ENCODE peak calls at places on chromosomes 11 and 22, in six cellular contexts. T is H7, N is HFF-Myc, P is fibroblast of the aortic adventitia, H is body of pancreas, G is lung. R is an unnamed sample.

GRCh38 chr11:72439455-72439854 is 5.1 kb upstream of the CLPB start:
- DNase-seq in H (no peak), T (no peak), G (no peak), N (peak), P (peak), R (no peak)

GRCh38 chr11:83602116-83602515 is 315.9 kb upstream of the CCDC90B start:
- DNase-seq in H (no peak), T (no peak), N (no peak), G (no peak), P (no peak), R (no peak)

GRCh38 chr22:23896166-23896522 is 2.0 kb downstream of the MIF start:
- DNase-seq in G (no peak), H (no peak), N (no peak), P (no peak), T (no peak), R (no peak)

GRCh38 chr11:19967796-19968195 is 192.5 kb downstream of the DBX1 start:
- DNase-seq in P (no peak), G (no peak), H (no peak), N (no peak), T (no peak), R (no peak)

GRCh38 chr11:45807792-45808238 is 2.9 kb downstream of the SLC35C1 start:
- DNase-seq in H (no peak), G (no peak), T (no peak), P (no peak), N (no peak), R (no peak)

GRCh38 chr22:31488346-31488883 is 1.2 kb downstream of the EIF4ENIF1 start:
- DNase-seq in G (no peak), P (peak), T (no peak), N (no peak), H (no peak), R (no peak)

GRCh38 chr11:106644824-106645223 is 373.5 kb downstream of the GUCY1A2 start:
- DNase-seq in G (no peak), H (no peak), N (no peak), P (peak), T (no peak), R (no peak)

GRCh38 chr11:72410956-72411355 is 23.4 kb downstream of the CLPB start:
- DNase-seq in G (no peak), H (no peak), P (no peak), N (no peak), T (no peak), R (no peak)

GRCh38 chr22:38732251-38732815 is 23.5 kb downstream of the SUN2 start:
- DNase-seq in N (no peak), P (no peak), G (no peak), H (peak), T (peak), R (no peak)

GRCh38 chr11:86193297-86194095 is 51.1 kb upstream of the EED start:
- DNase-seq in N (peak), G (peak), T (peak), H (peak), P (peak), R (peak)

GRCh38 chr22:37741312-37741795 is 44.5 kb downstream of the TRIOBP start:
- DNase-seq in G (peak), H (peak), N (peak), T (peak), P (peak), R (no peak)

GRCh38 chr11:112797653-112798293 is 163.4 kb upstream of the NCAM1 start:
- DNase-seq in N (no peak), P (peak), T (peak), G (no peak), H (no peak), R (peak)

DNA sequence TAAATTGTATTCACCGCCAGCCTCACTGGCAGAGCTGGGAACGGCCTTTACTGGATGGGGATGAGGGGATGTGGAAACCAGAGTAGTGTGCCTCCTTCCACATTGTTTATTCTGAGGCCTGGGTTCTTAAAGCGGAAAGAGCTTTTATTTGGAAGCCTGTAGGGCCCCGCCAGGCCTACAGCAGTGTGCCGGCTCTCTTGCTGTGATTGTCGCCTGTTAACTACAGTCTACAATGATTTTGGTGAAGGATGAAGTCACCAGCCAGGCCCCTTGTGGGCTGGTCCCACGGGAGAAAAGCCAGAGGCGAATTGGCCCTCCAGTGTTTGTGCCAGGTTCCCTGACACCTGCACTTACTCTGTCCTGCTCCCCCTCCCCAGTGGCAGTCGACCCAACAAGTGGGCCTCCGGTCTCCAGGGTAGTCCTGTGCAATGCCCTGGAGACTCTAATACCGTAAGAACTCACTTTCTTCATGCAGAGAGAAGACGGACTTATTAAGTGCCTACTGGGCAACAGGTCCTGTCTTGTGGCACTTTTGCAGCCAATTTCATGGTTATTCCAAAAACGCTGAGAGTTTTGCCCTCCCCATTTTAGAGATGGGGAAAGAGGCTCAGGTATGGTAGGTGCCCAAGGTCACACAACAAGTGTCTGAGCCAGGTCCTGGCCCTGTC is 1.2 kb downstream of the MICAL2 start:
- DNase-seq in N (no peak), H (no peak), T (no peak), P (peak), G (no peak), R (no peak)
- H3K4me3 ChIP-seq in N (peak), H (peak), T (peak), P (peak), G (peak), R (no peak)

GRCh38 chr11:123188508-123189165 is 6.4 kb downstream of the CLMP start:
- DNase-seq in N (peak), P (peak), G (no peak), T (peak), H (no peak), R (no peak)
- H3K4me3 ChIP-seq in N (peak), P (peak), G (no peak), T (no peak), H (no peak), R (no peak)

GRCh38 chr11:66567787-66568123 is 651 bp downstream of the CTSF start:
- DNase-seq in G (no peak), H (no peak), P (no peak), N (no peak), T (no peak), R (no peak)
- H3K4me3 ChIP-seq in G (no peak), H (no peak), P (peak), N (peak), T (no peak), R (peak)

GRCh38 chr11:94739331-94739730 is 28.8 kb upstream of the AMOTL1 start:
- DNase-seq in N (no peak), T (no peak), H (no peak), G (no peak), P (no peak), R (no peak)

GRCh38 chr11:94740975-94741707 is 27.0 kb upstream of the AMOTL1 start:
- DNase-seq in T (peak), N (peak), P (peak), H (peak), G (no peak), R (peak)

GRCh38 chr11:94742645-94743044 is 25.5 kb upstream of the AMOTL1 start:
- DNase-seq in P (no peak), N (no peak), H (no peak), G (no peak), T (no peak), R (no peak)

GRCh38 chr11:94738746-94739145 is 29.4 kb upstream of the AMOTL1 start:
- DNase-seq in N (no peak), G (no peak), T (no peak), P (no peak), H (no peak), R (peak)

DNA sequence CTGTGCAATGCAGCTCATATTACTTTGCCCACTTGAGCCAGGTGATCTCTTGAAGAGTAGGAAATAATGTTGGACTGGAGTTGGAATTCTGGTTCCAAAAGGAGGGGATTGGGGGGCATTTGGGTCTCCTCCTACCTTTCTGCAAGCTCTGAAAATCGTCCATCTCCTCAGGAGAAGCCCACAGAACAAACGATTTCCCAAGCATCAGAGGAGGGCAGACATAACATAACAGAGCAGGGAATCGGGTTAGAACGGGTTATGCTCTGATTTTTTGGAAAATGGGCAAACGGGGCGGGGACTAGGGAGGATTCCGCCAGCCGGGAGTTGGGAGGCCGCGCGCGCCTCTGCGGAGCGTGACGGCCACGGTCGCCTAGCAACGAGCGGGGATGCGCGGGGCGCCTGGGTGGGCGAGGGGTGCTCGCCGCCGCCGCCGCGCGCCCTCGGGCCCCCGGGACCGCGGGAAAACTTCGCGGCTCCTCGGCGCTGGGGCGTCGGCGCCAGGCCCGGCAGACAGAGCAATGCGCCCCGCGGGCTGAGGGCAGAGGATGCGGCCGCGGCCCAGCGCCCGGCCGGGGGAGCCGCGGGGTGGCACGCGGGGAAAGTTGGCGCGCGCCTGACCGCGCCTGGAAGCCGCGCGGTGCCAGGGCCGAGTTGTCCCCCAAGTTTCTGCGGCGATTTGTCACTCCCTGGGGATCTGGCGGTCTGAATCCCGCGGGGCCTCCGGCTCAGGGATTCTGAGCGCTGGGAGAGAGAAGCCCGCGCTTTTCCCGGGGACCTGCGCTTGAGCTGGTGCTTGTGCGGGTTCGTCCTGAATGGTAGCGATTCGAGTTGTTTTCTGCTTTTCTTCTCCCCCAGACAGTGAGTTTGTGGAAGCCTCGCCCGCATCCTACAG is 27.8 kb upstream of the AMOTL1 start:
- DNase-seq in T (peak), G (no peak), N (no peak), P (no peak), H (peak), R (peak)
- H3K4me3 ChIP-seq in T (peak), G (peak), N (peak), P (peak), H (no peak), R (peak)

DNA sequence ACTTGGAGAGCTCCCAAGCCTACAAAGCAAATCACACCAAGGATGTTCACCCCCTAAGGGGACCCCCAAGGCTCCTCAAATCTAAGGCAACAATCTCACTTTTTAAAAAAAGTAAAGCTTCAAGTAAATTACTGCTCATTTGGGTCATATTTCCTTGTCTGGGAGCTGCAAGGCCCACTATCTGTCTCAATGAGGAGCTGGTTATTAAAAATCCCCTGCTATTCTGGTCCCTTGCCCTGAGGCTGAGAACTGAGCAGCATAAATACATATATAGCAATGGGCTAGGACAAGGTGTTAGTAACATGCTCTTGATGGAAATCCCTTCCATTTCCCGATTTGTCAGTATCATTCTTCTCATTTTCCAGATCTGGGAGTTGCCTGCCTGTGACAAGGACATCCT is 119.3 kb downstream of the ETS1 start:
- DNase-seq in G (no peak), H (no peak), P (no peak), N (no peak), T (no peak), R (no peak)
- H3K4me3 ChIP-seq in G (no peak), H (no peak), P (no peak), N (no peak), T (no peak), R (no peak)

GRCh38 chr11:12285106-12285505 is 92.3 kb upstream of the PARVA start:
- DNase-seq in T (no peak), G (peak), P (peak), N (peak), H (no peak), R (no peak)
- H3K4me3 ChIP-seq in T (no peak), G (no peak), P (peak), N (no peak), H (no peak), R (no peak)

DNA sequence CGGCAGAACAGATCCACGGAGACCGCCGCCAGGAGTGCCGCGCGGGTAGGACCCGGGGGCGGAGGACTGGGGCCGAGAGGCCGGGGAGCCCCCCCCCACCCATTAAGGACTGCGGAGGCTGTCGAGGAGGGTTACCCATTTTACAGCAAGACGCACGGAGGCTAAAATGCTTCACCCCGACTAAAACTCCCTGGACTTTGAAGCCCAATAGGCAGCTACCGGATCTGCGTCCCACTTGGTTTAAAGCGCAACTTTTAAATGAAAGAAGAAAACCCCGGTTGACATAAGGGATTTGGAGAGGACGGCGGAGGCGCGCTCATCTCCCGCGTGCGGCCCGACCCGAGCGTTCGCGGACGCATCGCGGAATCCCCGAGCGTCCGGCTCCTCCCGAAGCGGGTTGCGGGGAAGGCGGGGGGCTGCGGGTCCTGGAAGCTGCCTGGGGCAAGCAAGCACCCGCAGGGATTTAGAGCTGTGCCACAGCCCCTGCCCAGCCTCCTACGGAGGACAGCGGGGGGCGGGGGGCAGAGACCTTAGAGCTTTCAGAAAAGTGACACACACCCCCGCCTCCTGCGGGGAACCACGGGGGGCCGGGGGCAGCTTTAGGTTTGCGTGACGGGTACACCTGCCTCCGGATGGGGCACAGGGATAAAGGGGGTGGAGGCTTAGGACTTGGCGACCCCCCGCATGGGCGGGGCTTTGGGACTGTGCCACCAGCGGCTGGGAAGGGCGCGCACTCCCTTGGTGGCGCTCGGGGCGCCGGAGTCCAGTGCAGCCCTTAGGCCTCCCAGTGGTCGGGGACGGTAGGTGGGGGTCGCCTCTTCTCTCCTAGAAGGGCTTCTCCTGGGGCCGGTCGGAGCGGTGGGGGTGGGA is 761 bp upstream of the CELSR1 start:
- DNase-seq in T (peak), G (no peak), H (no peak), P (peak), N (no peak), R (peak)
- H3K4me3 ChIP-seq in T (peak), G (peak), H (no peak), P (peak), N (peak), R (peak)

GRCh38 chr11:99020324-99021225 is at the start of gene CNTN5:
- DNase-seq in P (no peak), G (peak), T (peak), H (peak), N (no peak), R (peak)
- H3K4me3 ChIP-seq in P (no peak), G (no peak), T (peak), H (no peak), N (no peak), R (peak)

DNA sequence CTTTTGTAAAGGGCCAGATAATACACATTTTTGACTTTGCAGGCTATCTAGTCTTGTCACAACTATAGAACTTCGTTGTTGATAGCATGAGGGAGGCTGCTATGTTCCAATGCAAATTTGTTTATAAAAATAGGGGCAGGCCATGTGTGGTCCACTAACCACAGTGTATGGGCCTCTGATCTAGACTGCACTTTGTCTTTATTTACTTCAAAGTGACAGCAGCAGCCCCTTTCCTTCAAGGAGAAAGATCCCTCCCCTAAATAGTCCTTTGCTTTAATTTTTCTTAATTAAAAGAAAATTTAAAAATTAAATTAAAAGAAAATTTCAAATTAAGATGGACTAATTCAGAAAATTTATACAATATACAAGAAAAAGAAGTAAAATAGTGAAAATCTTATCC is 49.5 kb upstream of the OR9Q1 start:
- DNase-seq in P (no peak), G (no peak), N (no peak), H (no peak), T (no peak), R (no peak)
- H3K4me3 ChIP-seq in P (no peak), G (no peak), N (no peak), H (no peak), T (no peak), R (no peak)

R was measured in WERI-Rb-1.